ENCODE peak calls at places on chromosome 3, in four cellular contexts. L, S, B and U are unnamed samples.

GRCh38 chr3:54527953-54528352 is 399.9 kb downstream of the LRTM1 start:
- DNase-seq in S (no peak), L (no peak), B (peak; percentile 18), U (peak; percentile 54)

GRCh38 chr3:127690106-127690505 is 17.4 kb downstream of the ABTB1 start:
- DNase-seq in B (peak; percentile 49), S (peak; percentile 37), L (peak; percentile 35), U (peak; percentile 49)

GRCh38 chr3:100086401-100086800 is 27.9 kb downstream of the FILIP1L start:
- DNase-seq in B (no peak), S (no peak), L (no peak), U (no peak)

GRCh38 chr3:141093971-141094401 is 42.8 kb downstream of the SPSB4 start:
- DNase-seq in S (no peak), B (no peak), L (no peak), U (peak; percentile 47)

GRCh38 chr3:27641271-27641670 is 80.9 kb downstream of the EOMES start:
- DNase-seq in L (no peak), S (no peak), B (no peak), U (no peak)

GRCh38 chr3:4907050-4907449 is 72.2 kb upstream of the BHLHE40 start:
- DNase-seq in L (no peak), S (no peak), B (no peak), U (no peak)

GRCh38 chr3:54572197-54572895 is 355.5 kb downstream of the LRTM1 start:
- DNase-seq in B (no peak), L (no peak), S (no peak), U (peak; percentile 44)

GRCh38 chr3:195583831-195584542 is at the start of gene APOD:
- DNase-seq in L (no peak), S (peak; percentile 54), B (peak; percentile 43), U (peak; percentile 71)

GRCh38 chr3:124854027-124854426 is 33.1 kb downstream of the ITGB5 start:
- DNase-seq in B (peak; percentile 79), S (no peak), L (no peak), U (no peak)

GRCh38 chr3:197466586-197467399 is 89.0 kb downstream of the BDH1 start:
- DNase-seq in B (peak; percentile 71), L (peak; percentile 31), S (no peak), U (peak; percentile 56)

GRCh38 chr3:182682263-182683229 is 110.8 kb upstream of the ATP11B start:
- DNase-seq in L (peak; percentile 89), S (peak; percentile 59), B (peak; percentile 29), U (peak; percentile 20)

GRCh38 chr3:52054689-52055511 is 1.5 kb downstream of the DUSP7 start:
- DNase-seq in L (peak; percentile 84), B (no peak), S (no peak), U (no peak)

GRCh38 chr3:157159762-157160651 is at the start of gene CCNL1:
- DNase-seq in B (peak; percentile 99), S (peak; percentile 98), L (peak; percentile 99), U (peak; percentile 97)

GRCh38 chr3:42476225-42477160 is 25.9 kb upstream of the VIPR1 start:
- DNase-seq in S (peak; percentile 91), B (no peak), L (no peak), U (peak; percentile 81)

GRCh38 chr3:126367316-126367805 is 10.2 kb upstream of the KLF15 start:
- DNase-seq in S (no peak), L (peak; percentile 56), B (no peak), U (no peak)

GRCh38 chr3:65958216-65958615 is 80.5 kb downstream of the MAGI1 start:
- DNase-seq in L (no peak), S (no peak), B (no peak), U (no peak)

GRCh38 chr3:21641959-21642358 is 109.1 kb downstream of the ZNF385D start:
- DNase-seq in L (no peak), B (no peak), S (no peak), U (no peak)

GRCh38 chr3:30567139-30567753 is 39.2 kb upstream of the TGFBR2 start:
- DNase-seq in S (no peak), B (no peak), L (no peak), U (no peak)

GRCh38 chr3:168671091-168671490 is 575.4 kb upstream of the GOLIM4 start:
- DNase-seq in S (no peak), L (no peak), B (no peak), U (no peak)

GRCh38 chr3:151107177-151107576 is 21.7 kb downstream of the MED12L start:
- DNase-seq in S (no peak), L (no peak), B (no peak), U (no peak)

GRCh38 chr3:102936511-102936910 is 501.7 kb downstream of the ZPLD1 start:
- DNase-seq in B (peak; percentile 21), S (no peak), L (no peak), U (no peak)

GRCh38 chr3:57856675-57857074 is 100.6 kb downstream of the SLMAP start:
- DNase-seq in S (no peak), L (no peak), B (peak; percentile 31), U (no peak)

GRCh38 chr3:181317521-181317920 is 328.0 kb upstream of the DNAJC19 start:
- DNase-seq in S (no peak), L (no peak), B (no peak), U (no peak)

GRCh38 chr3:61780455-61781239 is 219.3 kb downstream of the PTPRG start:
- DNase-seq in S (no peak), B (no peak), L (no peak), U (no peak)
- H3K27ac ChIP-seq in S (no peak overlapping the region), B (no peak overlapping the region), L (no peak overlapping the region), U (no peak overlapping the region)

GRCh38 chr3:128907706-128908445 is 28.5 kb downstream of the ACAD9 start:
- DNase-seq in S (no peak), B (no peak), L (no peak), U (no peak)
- H3K36me3 ChIP-seq in S (peaks cover 100% of the 10 kb centered on the region), B (peaks cover 26% of the 10 kb centered on the region), L (peaks cover 100% of the 10 kb centered on the region), U (peaks cover 20% of the 10 kb centered on the region)

DNA sequence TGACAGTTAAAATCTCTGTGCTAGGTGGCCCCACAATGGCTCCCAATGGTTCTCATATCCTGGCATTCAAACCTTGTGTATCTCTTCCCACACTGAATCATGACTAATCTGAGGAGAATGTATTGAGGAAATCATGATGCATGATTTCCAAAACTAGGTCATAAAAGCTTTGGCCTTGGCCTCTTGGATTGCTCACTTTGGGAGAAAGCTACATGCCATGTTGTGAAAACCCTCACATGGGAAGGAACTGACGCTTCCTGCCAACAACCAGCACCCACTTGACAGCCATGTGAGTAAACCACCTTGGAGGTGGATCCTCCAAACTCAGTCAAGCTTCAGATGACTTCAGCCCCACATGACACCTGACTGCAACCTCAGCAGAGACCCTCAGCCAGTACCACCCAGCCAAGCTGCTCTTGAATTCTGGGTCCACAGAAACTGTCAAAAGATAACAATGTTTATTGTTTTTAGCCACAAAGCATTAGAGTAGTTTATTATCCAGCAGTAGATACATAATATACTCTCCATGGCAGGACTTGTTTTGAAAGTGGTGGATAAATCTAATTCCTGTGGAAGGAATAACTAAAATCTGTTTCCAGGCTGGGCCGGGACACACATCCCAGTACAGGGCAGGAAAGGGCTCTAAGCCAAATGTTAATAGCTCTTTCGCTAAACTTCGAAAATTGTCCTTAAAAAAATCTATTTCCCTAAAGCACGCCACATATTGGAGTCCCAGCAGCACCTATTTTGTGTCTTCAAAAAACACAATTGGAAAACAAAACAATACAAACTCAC is 1.0 kb upstream of the ZNF620 start:
- DNase-seq in L (no peak), B (peak; percentile 93), S (no peak), U (peak; percentile 97)
- H3K27ac ChIP-seq in L (peak overlapping the region; percentile 85), B (peak overlapping the region; percentile 56), S (peak overlapping the region; percentile 85), U (no peak overlapping the region)

DNA sequence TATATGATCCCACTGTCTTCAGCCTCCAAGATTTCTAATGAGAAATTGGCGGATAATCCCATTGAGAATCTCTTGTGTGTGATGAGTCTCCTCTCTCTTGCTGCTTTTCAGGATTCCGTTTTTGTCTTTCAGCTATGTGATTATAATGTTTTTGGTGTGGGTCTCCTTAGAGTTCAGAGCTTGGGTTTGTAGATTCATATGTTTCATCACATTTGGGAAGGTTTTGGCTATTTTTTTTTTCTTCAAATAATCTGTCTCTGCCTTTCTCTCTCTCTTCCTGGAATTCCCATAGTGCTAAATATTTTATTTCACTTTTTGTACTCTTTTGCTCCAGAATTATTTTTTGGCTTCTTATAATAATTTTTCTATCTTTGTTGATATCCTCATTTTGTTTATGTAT is 40.4 kb downstream of the SACM1L start:
- DNase-seq in S (no peak), L (no peak), B (no peak), U (no peak)
- H3K36me3 ChIP-seq in S (peaks cover 82% of the 10 kb centered on the region), L (peaks cover 87% of the 10 kb centered on the region), B (peaks cover 2% of the 10 kb centered on the region), U (peaks cover 14% of the 10 kb centered on the region)

GRCh38 chr3:47610572-47610971 is 31.9 kb upstream of the CSPG5 start:
- DNase-seq in B (no peak), L (no peak), S (no peak), U (no peak)
- H3K27ac ChIP-seq in B (no peak overlapping the region), L (no peak overlapping the region), S (no peak overlapping the region), U (no peak overlapping the region)

DNA sequence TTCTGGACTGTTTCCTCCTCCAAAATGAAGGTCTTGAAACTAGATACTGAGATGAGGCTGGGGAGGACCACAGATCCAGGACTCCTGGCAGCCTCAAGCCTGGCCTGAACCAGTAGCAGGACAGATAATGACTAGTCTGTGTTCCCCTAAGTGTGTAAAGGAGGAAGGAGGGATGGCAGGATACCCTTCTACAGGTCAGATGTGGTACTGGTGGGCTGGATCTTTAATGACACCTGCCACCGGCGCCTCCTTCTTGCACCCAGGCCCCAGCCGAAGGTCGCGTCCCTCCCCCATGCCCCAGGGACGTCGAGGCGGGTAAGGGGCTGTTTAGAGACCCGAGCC is 556 bp downstream of the USP19 start:
- DNase-seq in S (no peak), L (no peak), B (no peak), U (no peak)
- H3K36me3 ChIP-seq in S (peaks cover 84% of the 10 kb centered on the region), L (peaks cover 74% of the 10 kb centered on the region), B (peaks cover 54% of the 10 kb centered on the region), U (peaks cover 32% of the 10 kb centered on the region)